ENCODE peak calls at places on chromosomes 11 and 22, in eight cellular contexts. I is uterus, L is tibial nerve, S is adrenal gland, B is GM12878, G is IMR-90, K is sigmoid colon, N is spleen. H is an unnamed sample.

GRCh38 chr22:35045451-35045850 is 20.5 kb upstream of the ISX start:
- DNase-seq in N (no peak), K (no peak), L (no peak), G (no peak), B (no peak), S (no peak), I (no peak), H (no peak)

GRCh38 chr22:40478456-40479125 is 108.2 kb downstream of the SGSM3 start:
- DNase-seq in G (no peak), K (no peak), N (no peak), B (no peak), I (no peak), S (no peak), L (no peak), H (no peak)

GRCh38 chr22:37631448-37632173 is 7.9 kb upstream of the SH3BP1 start:
- DNase-seq in K (no peak), I (no peak), L (no peak), S (no peak), N (peak; percentile 84), G (no peak), B (no peak), H (no peak)

GRCh38 chr22:38841211-38841610 is 2.6 kb downstream of the NPTXR start:
- DNase-seq in L (no peak), B (no peak), S (no peak), I (no peak), G (no peak), N (peak; percentile 54), K (no peak), H (no peak)

GRCh38 chr11:5367461-5368074 is 16.0 kb upstream of the OR51M1 start:
- DNase-seq in L (no peak), N (no peak), S (peak; percentile 51), B (no peak), I (no peak), G (peak; percentile 93), K (no peak), H (no peak)

GRCh38 chr22:22748756-22749155 is 104.3 kb downstream of the GGTLC2 start:
- DNase-seq in B (no peak), K (no peak), S (no peak), G (no peak), N (no peak), L (no peak), I (no peak), H (no peak)

GRCh38 chr11:134543144-134544044 is 131.4 kb upstream of the B3GAT1 start:
- DNase-seq in B (no peak), K (peak; percentile 44), G (no peak), L (no peak), N (no peak), S (peak; percentile 39), I (peak; percentile 1), H (no peak)

GRCh38 chr11:1930448-1930802 is 10.9 kb downstream of the TNNT3 start:
- DNase-seq in N (peak; percentile 10), G (no peak), K (no peak), B (no peak), I (no peak), L (no peak), S (no peak), H (no peak)

GRCh38 chr11:119318240-119319135 is 1.6 kb upstream of the MCAM start:
- DNase-seq in G (peak; percentile 81), B (peak; percentile 70), L (no peak), N (no peak), K (peak; percentile 87), S (peak; percentile 82), I (peak; percentile 63), H (peak; percentile 76)

GRCh38 chr22:33895444-33895843 is 24.8 kb downstream of the LARGE1 start:
- DNase-seq in K (no peak), N (no peak), L (no peak), I (no peak), S (no peak), G (no peak), B (no peak), H (no peak)

GRCh38 chr22:41565403-41566054 is 4.7 kb downstream of the CSDC2 start:
- DNase-seq in G (peak; percentile 89), K (peak; percentile 88), N (no peak), B (no peak), I (peak; percentile 83), L (no peak), S (peak; percentile 86), H (peak; percentile 61)

GRCh38 chr22:38566726-38567504 is 3.1 kb downstream of the DMC1 start:
- DNase-seq in L (no peak), N (no peak), K (no peak), I (no peak), G (no peak), B (no peak), S (no peak), H (no peak)

GRCh38 chr22:27970596-27971220 is 51.7 kb upstream of the PITPNB start:
- DNase-seq in S (no peak), G (peak; percentile 54), B (no peak), L (no peak), K (no peak), I (no peak), N (no peak), H (no peak)

GRCh38 chr11:86748296-86748695 is 52.0 kb upstream of the PRSS23 start:
- DNase-seq in L (no peak), I (no peak), N (no peak), G (no peak), K (no peak), S (no peak), B (no peak), H (no peak)

GRCh38 chr11:3340025-3340424 is 38.9 kb downstream of the ZNF195 start:
- DNase-seq in I (no peak), L (no peak), N (no peak), B (no peak), K (no peak), G (peak; percentile 85), S (no peak), H (peak; percentile 37)

GRCh38 chr11:111512296-111513239 is at the start of gene BTG4:
- DNase-seq in S (no peak), L (no peak), K (peak; percentile 51), N (no peak), I (no peak), G (no peak), B (no peak), H (no peak)

GRCh38 chr22:37940698-37941376 is 12.6 kb downstream of the C22orf23 start:
- DNase-seq in G (no peak), B (no peak), I (no peak), S (no peak), L (no peak), K (no peak), N (no peak), H (no peak)

GRCh38 chr11:70480711-70481110 is 82.4 kb downstream of the CTTN start:
- DNase-seq in G (no peak), K (no peak), N (no peak), L (no peak), B (no peak), S (no peak), I (no peak), H (no peak)

GRCh38 chr11:70478194-70478890 is 80.0 kb downstream of the CTTN start:
- DNase-seq in K (no peak), B (no peak), G (no peak), L (no peak), I (no peak), N (no peak), S (no peak), H (no peak)

GRCh38 chr11:70476669-70477068 is 78.3 kb downstream of the CTTN start:
- DNase-seq in N (no peak), I (no peak), S (peak; percentile 78), L (no peak), K (no peak), B (no peak), G (peak; percentile 15), H (no peak)

GRCh38 chr11:70474710-70475109 is 76.4 kb downstream of the CTTN start:
- DNase-seq in L (no peak), S (no peak), I (no peak), K (no peak), B (no peak), G (no peak), N (no peak), H (no peak)

DNA sequence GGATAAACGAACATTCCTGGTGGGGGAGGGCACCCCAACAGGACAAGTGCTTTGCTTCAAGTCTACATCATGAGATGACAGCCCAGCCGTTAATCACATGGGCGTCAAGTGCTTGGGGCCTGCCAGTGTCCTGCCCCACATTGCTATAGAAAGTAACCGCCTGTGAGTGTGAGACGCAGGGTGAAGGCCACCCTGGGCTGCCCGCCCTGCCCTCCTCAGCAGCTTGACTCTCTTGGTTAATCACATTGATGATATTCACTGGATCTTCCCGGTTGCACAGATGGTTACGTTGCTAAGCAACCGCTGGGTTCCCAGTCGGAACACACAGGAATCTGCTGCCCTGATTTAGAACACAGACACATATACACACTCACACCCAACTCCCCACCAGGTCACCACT is 79.3 kb downstream of the CTTN start:
- DNase-seq in K (no peak), B (no peak), G (no peak), I (no peak), N (no peak), S (peak; percentile 81), L (no peak), H (no peak)
- TF ChIP-seq POLR2A in K (no peak), B (no peak), G (no peak), I (no peak), N (no peak), S (no peak), L (no peak), H (no peak)

GRCh38 chr11:75103380-75104026 is 6.8 kb upstream of the OR2AT4 start:
- DNase-seq in S (no peak), K (no peak), B (peak; percentile 50), L (no peak), G (peak; percentile 86), I (no peak), N (no peak), H (no peak)
- TF ChIP-seq POLR2A in S (no peak), K (no peak), B (no peak), L (no peak), G (no peak), I (no peak), N (no peak), H (no peak)

GRCh38 chr22:17739196-17739975 is 34.9 kb downstream of the BID start:
- DNase-seq in K (no peak), S (no peak), L (no peak), G (no peak), I (no peak), N (no peak), B (no peak), H (no peak)
- TF ChIP-seq POLR2A in K (no peak), S (no peak), L (no peak), G (no peak), I (no peak), N (no peak), B (no peak), H (no peak)

GRCh38 chr11:126345759-126346585 is 9.5 kb upstream of the ST3GAL4 start:
- DNase-seq in I (peak; percentile 82), L (no peak), S (peak; percentile 97), K (no peak), N (peak; percentile 90), B (no peak), G (peak; percentile 75), H (no peak)
- TF ChIP-seq POLR2A in I (no peak), L (no peak), S (peak; percentile 93), K (no peak), N (no peak), B (no peak), G (no peak), H (no peak)

DNA sequence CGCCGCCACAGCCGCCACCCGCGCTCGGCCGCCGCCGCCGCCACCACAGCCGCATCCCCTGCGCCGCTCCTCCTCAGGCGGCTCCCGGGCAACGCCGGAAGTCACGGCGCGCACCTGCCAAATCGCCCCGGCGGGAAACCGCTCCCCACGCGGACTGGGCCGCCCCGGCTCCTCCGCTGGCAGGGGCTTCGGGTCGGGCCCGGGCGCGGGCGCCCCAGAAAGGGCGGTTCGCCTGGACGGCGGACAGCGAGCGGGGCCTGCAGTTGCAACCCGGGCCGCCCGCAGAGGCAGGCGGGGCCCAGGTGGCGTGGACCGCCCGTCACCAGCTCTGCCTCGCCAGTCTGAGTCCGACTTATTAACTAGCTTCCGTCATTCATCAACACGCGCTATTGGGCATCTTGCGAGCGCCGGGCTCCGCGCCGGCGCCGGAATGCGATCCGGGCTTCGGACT is at the start of gene HIRA:
- DNase-seq in G (peak; percentile 66), L (peak; percentile 53), N (peak; percentile 96), S (peak; percentile 86), B (no peak), K (peak; percentile 89), I (peak; percentile 67), H (peak; percentile 47)
- TF ChIP-seq POLR2A in G (no peak), L (no peak), N (no peak), S (no peak), B (no peak), K (no peak), I (no peak), H (peak; percentile 51)

H was measured in H54.